ENCODE peak calls at places on chromosomes 6 and 20, in six cellular contexts. One of them, this sample, is unnamed.

GRCh38 chr6:27275025-27275956 is 27.8 kb downstream of the PRSS16 start:
- DNase-seq in germinal center: no peak
- DNase-seq in activated CD4-positive, alpha-beta T cell treated with anti-CD3 and anti-CD28 coated beads, Interleukin-2, amount 50 U/mL, for 1 hour: no peak
- DNase-seq in stimulated activated CD8-positive, alpha-beta memory T cell treated with anti-CD3 and anti-CD28 coated beads, Interleukin-4, amount 100 ng/mL, for 1 hour: no peak
- DNase-seq in SW480: no peak
- DNase-seq in adrenal gland: no peak
- DNase-seq in this sample: no peak

GRCh38 chr6:37493047-37493995 is 6.4 kb downstream of the CCDC167 start:
- DNase-seq in activated CD4-positive, alpha-beta T cell treated with anti-CD3 and anti-CD28 coated beads, Interleukin-2, amount 50 U/mL, for 1 hour: no peak
- DNase-seq in germinal center: no peak
- DNase-seq in stimulated activated CD8-positive, alpha-beta memory T cell treated with anti-CD3 and anti-CD28 coated beads, Interleukin-4, amount 100 ng/mL, for 1 hour: no peak
- DNase-seq in adrenal gland: no peak
- DNase-seq in SW480: no peak
- DNase-seq in this sample: no peak

GRCh38 chr6:90918361-90918760 is 331.5 kb upstream of the MAP3K7 start:
- DNase-seq in stimulated activated CD8-positive, alpha-beta memory T cell treated with anti-CD3 and anti-CD28 coated beads, Interleukin-4, amount 100 ng/mL, for 1 hour: no peak
- DNase-seq in germinal center: no peak
- DNase-seq in activated CD4-positive, alpha-beta T cell treated with anti-CD3 and anti-CD28 coated beads, Interleukin-2, amount 50 U/mL, for 1 hour: no peak
- DNase-seq in adrenal gland: no peak
- DNase-seq in SW480: no peak
- DNase-seq in this sample: no peak

GRCh38 chr20:51346686-51347485 is 195.6 kb downstream of the NFATC2 start:
- DNase-seq in stimulated activated CD8-positive, alpha-beta memory T cell treated with anti-CD3 and anti-CD28 coated beads, Interleukin-4, amount 100 ng/mL, for 1 hour: no peak
- DNase-seq in activated CD4-positive, alpha-beta T cell treated with anti-CD3 and anti-CD28 coated beads, Interleukin-2, amount 50 U/mL, for 1 hour: no peak
- DNase-seq in germinal center: no peak
- DNase-seq in SW480: peak
- DNase-seq in adrenal gland: no peak
- DNase-seq in this sample: no peak

GRCh38 chr6:150143521-150144293 is 863 bp downstream of the PPP1R14C start:
- DNase-seq in germinal center: peak
- DNase-seq in adrenal gland: no peak
- DNase-seq in activated CD4-positive, alpha-beta T cell treated with anti-CD3 and anti-CD28 coated beads, Interleukin-2, amount 50 U/mL, for 1 hour: no peak
- DNase-seq in SW480: no peak
- DNase-seq in stimulated activated CD8-positive, alpha-beta memory T cell treated with anti-CD3 and anti-CD28 coated beads, Interleukin-4, amount 100 ng/mL, for 1 hour: no peak
- DNase-seq in this sample: peak

GRCh38 chr6:20647585-20647984 is 113.3 kb downstream of the CDKAL1 start:
- DNase-seq in activated CD4-positive, alpha-beta T cell treated with anti-CD3 and anti-CD28 coated beads, Interleukin-2, amount 50 U/mL, for 1 hour: no peak
- DNase-seq in SW480: no peak
- DNase-seq in adrenal gland: no peak
- DNase-seq in germinal center: no peak
- DNase-seq in stimulated activated CD8-positive, alpha-beta memory T cell treated with anti-CD3 and anti-CD28 coated beads, Interleukin-4, amount 100 ng/mL, for 1 hour: no peak
- DNase-seq in this sample: no peak

GRCh38 chr6:9494864-9495263 is 920.0 kb downstream of the TFAP2A start:
- DNase-seq in activated CD4-positive, alpha-beta T cell treated with anti-CD3 and anti-CD28 coated beads, Interleukin-2, amount 50 U/mL, for 1 hour: no peak
- DNase-seq in adrenal gland: no peak
- DNase-seq in germinal center: no peak
- DNase-seq in stimulated activated CD8-positive, alpha-beta memory T cell treated with anti-CD3 and anti-CD28 coated beads, Interleukin-4, amount 100 ng/mL, for 1 hour: no peak
- DNase-seq in SW480: no peak
- DNase-seq in this sample: no peak

GRCh38 chr20:44495802-44496481 is 20.3 kb downstream of the TTPAL start:
- DNase-seq in activated CD4-positive, alpha-beta T cell treated with anti-CD3 and anti-CD28 coated beads, Interleukin-2, amount 50 U/mL, for 1 hour: no peak
- DNase-seq in SW480: peak
- DNase-seq in germinal center: no peak
- DNase-seq in adrenal gland: no peak
- DNase-seq in stimulated activated CD8-positive, alpha-beta memory T cell treated with anti-CD3 and anti-CD28 coated beads, Interleukin-4, amount 100 ng/mL, for 1 hour: no peak
- DNase-seq in this sample: no peak

GRCh38 chr20:8129211-8129986 is 2.7 kb upstream of the PLCB1 start:
- DNase-seq in activated CD4-positive, alpha-beta T cell treated with anti-CD3 and anti-CD28 coated beads, Interleukin-2, amount 50 U/mL, for 1 hour: no peak
- DNase-seq in stimulated activated CD8-positive, alpha-beta memory T cell treated with anti-CD3 and anti-CD28 coated beads, Interleukin-4, amount 100 ng/mL, for 1 hour: no peak
- DNase-seq in germinal center: no peak
- DNase-seq in SW480: no peak
- DNase-seq in adrenal gland: no peak
- DNase-seq in this sample: peak

GRCh38 chr6:96156425-96156824 is 140.7 kb downstream of the FUT9 start:
- DNase-seq in SW480: no peak
- DNase-seq in activated CD4-positive, alpha-beta T cell treated with anti-CD3 and anti-CD28 coated beads, Interleukin-2, amount 50 U/mL, for 1 hour: no peak
- DNase-seq in germinal center: no peak
- DNase-seq in stimulated activated CD8-positive, alpha-beta memory T cell treated with anti-CD3 and anti-CD28 coated beads, Interleukin-4, amount 100 ng/mL, for 1 hour: no peak
- DNase-seq in adrenal gland: no peak
- DNase-seq in this sample: no peak

GRCh38 chr6:490251-491037 is 98.9 kb downstream of the IRF4 start:
- DNase-seq in adrenal gland: no peak
- DNase-seq in stimulated activated CD8-positive, alpha-beta memory T cell treated with anti-CD3 and anti-CD28 coated beads, Interleukin-4, amount 100 ng/mL, for 1 hour: no peak
- DNase-seq in SW480: no peak
- DNase-seq in germinal center: peak
- DNase-seq in activated CD4-positive, alpha-beta T cell treated with anti-CD3 and anti-CD28 coated beads, Interleukin-2, amount 50 U/mL, for 1 hour: no peak
- DNase-seq in this sample: no peak

GRCh38 chr6:110355727-110356126 is 2.4 kb downstream of the METTL24 start:
- DNase-seq in germinal center: no peak
- DNase-seq in activated CD4-positive, alpha-beta T cell treated with anti-CD3 and anti-CD28 coated beads, Interleukin-2, amount 50 U/mL, for 1 hour: no peak
- DNase-seq in adrenal gland: no peak
- DNase-seq in stimulated activated CD8-positive, alpha-beta memory T cell treated with anti-CD3 and anti-CD28 coated beads, Interleukin-4, amount 100 ng/mL, for 1 hour: no peak
- DNase-seq in SW480: no peak
- DNase-seq in this sample: no peak

GRCh38 chr6:14758421-14759043 is 487.3 kb upstream of the JARID2 start:
- DNase-seq in activated CD4-positive, alpha-beta T cell treated with anti-CD3 and anti-CD28 coated beads, Interleukin-2, amount 50 U/mL, for 1 hour: no peak
- DNase-seq in germinal center: no peak
- DNase-seq in SW480: no peak
- DNase-seq in stimulated activated CD8-positive, alpha-beta memory T cell treated with anti-CD3 and anti-CD28 coated beads, Interleukin-4, amount 100 ng/mL, for 1 hour: no peak
- DNase-seq in adrenal gland: peak
- DNase-seq in this sample: no peak

GRCh38 chr6:70575899-70576298 is 9.2 kb downstream of the SDHAF4 start:
- DNase-seq in SW480: no peak
- DNase-seq in stimulated activated CD8-positive, alpha-beta memory T cell treated with anti-CD3 and anti-CD28 coated beads, Interleukin-4, amount 100 ng/mL, for 1 hour: no peak
- DNase-seq in adrenal gland: no peak
- DNase-seq in activated CD4-positive, alpha-beta T cell treated with anti-CD3 and anti-CD28 coated beads, Interleukin-2, amount 50 U/mL, for 1 hour: no peak
- DNase-seq in germinal center: no peak
- DNase-seq in this sample: no peak

GRCh38 chr20:45118028-45118427 is 3.1 kb upstream of the WFDC5 start:
- DNase-seq in stimulated activated CD8-positive, alpha-beta memory T cell treated with anti-CD3 and anti-CD28 coated beads, Interleukin-4, amount 100 ng/mL, for 1 hour: no peak
- DNase-seq in activated CD4-positive, alpha-beta T cell treated with anti-CD3 and anti-CD28 coated beads, Interleukin-2, amount 50 U/mL, for 1 hour: no peak
- DNase-seq in SW480: peak
- DNase-seq in germinal center: no peak
- DNase-seq in adrenal gland: no peak
- DNase-seq in this sample: no peak

This sample was measured in left cardiac atrium.